ENCODE peak calls at places on chromosomes 2 and 18, in seven cellular contexts. H, E, Z, K, J, V and T are unnamed samples. For H3K4me1, the result is how much of the 10 kb centered on the place peaks cover.

GRCh38 chr2:120306091-120306490 is 39.8 kb upstream of the INHBB start:
- DNase-seq in K (no peak), J (no peak), Z (no peak), V (no peak), H (no peak), E (no peak), T (no peak)

GRCh38 chr2:12705230-12705629 is 11.5 kb upstream of the TRIB2 start:
- DNase-seq in H (no peak), Z (peak), V (no peak), J (no peak), E (no peak), K (no peak), T (no peak)

GRCh38 chr2:44934024-44934423 is 7.5 kb upstream of the SIX3 start:
- DNase-seq in J (peak), E (no peak), K (no peak), V (no peak), H (no peak), Z (no peak), T (peak)

GRCh38 chr2:54073796-54074195 is 41.6 kb upstream of the ACYP2 start:
- DNase-seq in H (peak), J (no peak), Z (no peak), K (no peak), E (no peak), V (peak), T (no peak)

GRCh38 chr18:32802606-32803451 is 30.0 kb upstream of the KLHL14 start:
- DNase-seq in V (no peak), E (no peak), Z (no peak), H (no peak), J (no peak), K (no peak), T (no peak)

GRCh38 chr2:24365051-24365450 is 4.7 kb upstream of the ITSN2 start:
- DNase-seq in V (peak), E (no peak), H (no peak), K (no peak), Z (no peak), J (no peak), T (no peak)

GRCh38 chr2:28445448-28446258 is 50.2 kb upstream of the PLB1 start:
- DNase-seq in J (no peak), H (peak), Z (peak), E (no peak), K (no peak), V (peak), T (peak)

GRCh38 chr2:133641497-133641896 is 73.2 kb upstream of the NCKAP5 start:
- DNase-seq in H (peak), Z (peak), E (no peak), J (peak), K (no peak), V (peak), T (peak)

GRCh38 chr2:154375625-154376020 is 322.9 kb upstream of the KCNJ3 start:
- DNase-seq in J (no peak), V (peak), Z (peak), H (no peak), E (peak), K (no peak), T (peak)

GRCh38 chr2:124501575-124502152 is 476.6 kb downstream of the CNTNAP5 start:
- DNase-seq in Z (no peak), E (no peak), H (no peak), J (no peak), K (no peak), V (no peak), T (peak)

GRCh38 chr2:46490521-46491141 is 11.3 kb downstream of the TMEM247 start:
- DNase-seq in Z (no peak), J (peak), H (peak), E (no peak), K (no peak), V (no peak), T (peak)

GRCh38 chr2:28251337-28251736 is 141.3 kb upstream of the FOSL2 start:
- DNase-seq in E (no peak), K (no peak), Z (no peak), V (no peak), J (no peak), H (no peak), T (no peak)

GRCh38 chr2:181363164-181363563 is 94.0 kb upstream of the ITGA4 start:
- DNase-seq in J (no peak), V (no peak), K (no peak), H (no peak), Z (no peak), E (no peak), T (no peak)

GRCh38 chr2:68907923-68908253 is 36.7 kb upstream of the BMP10 start:
- DNase-seq in K (no peak), Z (no peak), V (no peak), H (no peak), J (no peak), E (no peak), T (no peak)

GRCh38 chr18:10444314-10445006 is 10.0 kb upstream of the APCDD1 start:
- DNase-seq in K (no peak), V (no peak), E (no peak), H (peak), Z (no peak), J (no peak), T (no peak)

GRCh38 chr2:74164761-74165160 is 13.9 kb downstream of the MOB1A start:
- DNase-seq in E (no peak), Z (no peak), H (no peak), V (no peak), K (no peak), J (no peak), T (no peak)

GRCh38 chr18:48230459-48231113 is 178.6 kb downstream of the ZBTB7C start:
- DNase-seq in K (peak), V (peak), Z (peak), E (peak), H (peak), J (peak), T (peak)

GRCh38 chr18:76656925-76657324 is 161.9 kb upstream of the ZNF516 start:
- DNase-seq in E (no peak), Z (no peak), K (no peak), H (no peak), J (no peak), V (no peak), T (no peak)

GRCh38 chr18:76658627-76659026 is 163.6 kb upstream of the ZNF516 start:
- DNase-seq in K (no peak), H (no peak), E (peak), V (no peak), Z (no peak), J (peak), T (peak)

GRCh38 chr18:76657911-76658475 is 163.0 kb upstream of the ZNF516 start:
- DNase-seq in J (no peak), Z (no peak), H (no peak), E (no peak), K (no peak), V (no peak), T (no peak)

GRCh38 chr18:76654536-76654935 is 159.5 kb upstream of the ZNF516 start:
- DNase-seq in E (no peak), H (no peak), Z (no peak), V (no peak), J (no peak), K (no peak), T (no peak)

DNA sequence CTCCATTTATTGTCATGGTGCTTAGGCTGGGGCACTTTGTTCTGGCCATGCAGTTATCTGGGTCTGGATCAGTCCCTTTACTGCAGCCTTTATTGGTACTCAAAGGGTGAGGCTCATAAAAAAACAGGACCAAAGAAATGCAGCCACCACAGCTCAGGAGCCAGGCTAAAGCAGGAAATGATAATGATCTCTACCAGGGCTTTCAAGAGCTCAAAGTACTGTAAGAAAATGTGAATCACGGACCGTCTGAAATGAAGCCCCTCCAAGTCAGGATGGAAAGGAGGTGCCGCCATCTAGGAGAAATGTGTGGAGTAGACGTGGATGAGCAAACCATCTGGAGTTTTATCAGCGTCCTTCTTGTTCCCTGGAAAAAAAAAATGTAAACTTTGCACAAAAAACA is 162.4 kb upstream of the ZNF516 start:
- DNase-seq in Z (peak), H (no peak), J (no peak), K (no peak), V (no peak), E (no peak), T (peak)
- H2BK5ac ChIP-seq in Z (no peak), H (no peak), J (no peak), K (no peak), V (no peak), E (no peak), T (no peak)

GRCh38 chr18:24024425-24024824 is 9.9 kb downstream of the TTC39C start:
- DNase-seq in K (no peak), J (no peak), Z (no peak), H (no peak), V (no peak), E (no peak), T (no peak)
- H3K4me1 ChIP-seq in K (under half), J (under half), Z (under half), H (under half), V (under half), E (under half), T (under half)

GRCh38 chr18:76765649-76766048 is 56.7 kb upstream of the ZNF236 start:
- DNase-seq in J (no peak), H (no peak), K (no peak), E (no peak), Z (no peak), V (no peak), T (no peak)
- H2BK5ac ChIP-seq in J (no peak), H (no peak), K (no peak), E (no peak), Z (no peak), V (no peak), T (no peak)

GRCh38 chr2:101815739-101816391 is 118.4 kb downstream of the MAP4K4 start:
- DNase-seq in H (no peak), K (no peak), V (no peak), Z (peak), J (no peak), E (no peak), T (no peak)
- H3K4me1 ChIP-seq in H (under half), K (under half), V (under half), Z (under half), J (under half), E (under half), T (under half)

GRCh38 chr2:220959391-220959802 is 612.7 kb downstream of the EPHA4 start:
- DNase-seq in K (no peak), H (peak), E (no peak), J (no peak), Z (peak), V (no peak), T (no peak)
- H2BK5ac ChIP-seq in K (no peak), H (no peak), E (no peak), J (no peak), Z (no peak), V (no peak), T (no peak)

DNA sequence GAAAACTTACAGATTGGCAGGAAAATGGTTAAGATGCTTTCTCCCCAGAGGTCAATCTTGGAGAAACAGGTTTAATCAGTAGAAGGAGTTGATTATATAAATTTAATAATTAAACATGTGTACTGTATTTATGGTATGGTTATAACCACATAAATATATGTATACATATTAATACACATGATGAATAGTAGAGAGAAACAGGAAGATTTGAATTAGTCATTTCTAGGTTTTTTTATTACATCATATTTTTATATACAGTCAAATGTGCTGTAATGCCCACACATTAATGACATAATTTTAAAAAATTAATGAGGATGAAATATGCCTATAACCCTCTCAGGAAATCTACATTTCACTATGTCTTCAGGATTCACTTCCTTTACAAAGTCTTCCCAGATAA is 229.7 kb downstream of the IKZF2 start:
- DNase-seq in J (no peak), K (no peak), E (no peak), Z (no peak), H (no peak), V (no peak), T (no peak)
- H3K4me1 ChIP-seq in J (under half), K (under half), E (under half), Z (under half), H (under half), V (under half), T (under half)

GRCh38 chr2:16315911-16316310 is 349.7 kb downstream of the CYRIA start:
- DNase-seq in Z (no peak), J (no peak), E (no peak), V (no peak), H (no peak), K (no peak), T (no peak)
- H2BK5ac ChIP-seq in Z (no peak), J (no peak), E (no peak), V (no peak), H (no peak), K (no peak), T (no peak)